ENCODE peak calls at places on chromosomes 13 and 19, in five cellular contexts. D is A549, W is fibroblast of lung, O is neural progenitor cell, K is osteoblast. F is an unnamed sample.

GRCh38 chr19:48962029-48962848 is 2.9 kb upstream of the FTL start:
- DNase-seq in D (peak; percentile 94), W (peak; percentile 42), O (no peak), K (peak; percentile 80), F (no peak)

GRCh38 chr19:50509366-50509765 is 1.6 kb downstream of the JOSD2 start:
- DNase-seq in D (no peak), W (no peak), O (no peak), K (no peak), F (no peak)

GRCh38 chr19:12995596-12996541 is 594 bp downstream of the NFIX start:
- DNase-seq in D (no peak), W (peak; percentile 36), O (no peak), K (peak; percentile 97), F (no peak)

GRCh38 chr13:78610381-78610883 is 7.1 kb upstream of the POU4F1 start:
- DNase-seq in D (no peak), W (peak; percentile 54), O (no peak), K (no peak), F (no peak)

GRCh38 chr13:113493315-113493951 is 2.9 kb upstream of the DCUN1D2 start:
- DNase-seq in D (peak; percentile 87), W (peak; percentile 98), O (no peak), K (peak; percentile 96), F (peak; percentile 20)

GRCh38 chr19:33646306-33646705 is 24.6 kb downstream of the CHST8 start:
- DNase-seq in D (no peak), W (no peak), O (no peak), K (no peak), F (no peak)

GRCh38 chr13:101455863-101456262 is 3.4 kb downstream of the ITGBL1 start:
- DNase-seq in D (peak; percentile 71), W (peak; percentile 91), O (no peak), K (peak; percentile 87), F (peak; percentile 85)

GRCh38 chr13:106357198-106357597 is 178.3 kb downstream of the EFNB2 start:
- DNase-seq in D (no peak), W (no peak), O (peak; percentile 16), K (peak; percentile 76), F (no peak)

GRCh38 chr13:30585748-30586262 is 31.9 kb upstream of the USPL1 start:
- DNase-seq in D (no peak), W (peak; percentile 54), O (no peak), K (no peak), F (peak; percentile 49)

GRCh38 chr13:98839826-98840769 is 87.6 kb upstream of the SLC15A1 start:
- DNase-seq in D (peak; percentile 62), W (peak; percentile 62), O (peak; percentile 85), K (no peak), F (peak; percentile 77)

GRCh38 chr13:72221276-72221962 is 354.4 kb upstream of the DACH1 start:
- DNase-seq in D (peak; percentile 24), W (no peak), O (peak; percentile 59), K (peak; percentile 8), F (peak; percentile 87)

GRCh38 chr13:23778007-23778687 is 111.1 kb downstream of the MIPEP start:
- DNase-seq in D (no peak), W (peak; percentile 96), O (no peak), K (no peak), F (no peak)

GRCh38 chr19:39032164-39032918 is at the start of gene FBXO27:
- DNase-seq in D (peak; percentile 37), W (no peak), O (peak; percentile 72), K (peak; percentile 86), F (peak; percentile 20)

GRCh38 chr19:13964776-13965175 is 12.5 kb downstream of the DCAF15 start:
- DNase-seq in D (no peak), W (peak; percentile 63), O (no peak), K (peak; percentile 92), F (no peak)

GRCh38 chr13:58955546-58956385 is 1208.0 kb downstream of the DIAPH3 start:
- DNase-seq in D (no peak), W (no peak), O (no peak), K (peak; percentile 30), F (no peak)

GRCh38 chr13:25046985-25047660 is 48.8 kb upstream of the PABPC3 start:
- DNase-seq in D (no peak), W (peak; percentile 8), O (peak; percentile 83), K (peak; percentile 67), F (peak; percentile 3)

GRCh38 chr19:498591-498950 is 2.3 kb downstream of the MADCAM1 start:
- DNase-seq in D (no peak), W (no peak), O (no peak), K (no peak), F (no peak)

GRCh38 chr19:38350883-38351282 is 15.3 kb downstream of the CATSPERG start:
- DNase-seq in D (no peak), W (no peak), O (no peak), K (no peak), F (no peak)

GRCh38 chr13:40189885-40190655 is 476.4 kb downstream of the FOXO1 start:
- DNase-seq in D (no peak), W (peak; percentile 24), O (peak; percentile 75), K (no peak), F (no peak)

GRCh38 chr19:30228726-30229523 is 143.3 kb upstream of the ZNF536 start:
- DNase-seq in D (peak; percentile 26), W (peak; percentile 11), O (peak; percentile 65), K (peak; percentile 86), F (no peak)

GRCh38 chr13:79810671-79811070 is 329.7 kb downstream of the NDFIP2 start:
- DNase-seq in D (peak; percentile 27), W (peak; percentile 3), O (peak; percentile 29), K (no peak), F (peak; percentile 18)

GRCh38 chr19:18590273-18591272 is 2.0 kb downstream of the REX1BD start:
- DNase-seq in D (peak; percentile 94), W (peak; percentile 47), O (peak; percentile 98), K (peak; percentile 86), F (no peak)

GRCh38 chr13:30735025-30735967 is at the start of gene ALOX5AP:
- DNase-seq in D (no peak), W (no peak), O (no peak), K (no peak), F (no peak)

GRCh38 chr19:40867701-40868100 is 14.3 kb downstream of the CYP2A7 start:
- DNase-seq in D (no peak), W (no peak), O (no peak), K (no peak), F (no peak)

GRCh38 chr13:46535822-46536221 is 17.1 kb upstream of the LRCH1 start:
- DNase-seq in D (no peak), W (peak; percentile 64), O (no peak), K (no peak), F (no peak)

GRCh38 chr13:87884874-87885273 is 213.7 kb downstream of the SLITRK5 start:
- DNase-seq in D (no peak), W (peak; percentile 79), O (peak; percentile 43), K (no peak), F (no peak)

GRCh38 chr13:49226613-49227012 is 6.5 kb downstream of the MLNR start:
- DNase-seq in D (no peak), W (no peak), O (no peak), K (no peak), F (no peak)
- H3K27ac ChIP-seq in D (no peak overlapping the region), W (no peak overlapping the region), O (no peak overlapping the region), K (no peak overlapping the region), F (no peak overlapping the region)

DNA sequence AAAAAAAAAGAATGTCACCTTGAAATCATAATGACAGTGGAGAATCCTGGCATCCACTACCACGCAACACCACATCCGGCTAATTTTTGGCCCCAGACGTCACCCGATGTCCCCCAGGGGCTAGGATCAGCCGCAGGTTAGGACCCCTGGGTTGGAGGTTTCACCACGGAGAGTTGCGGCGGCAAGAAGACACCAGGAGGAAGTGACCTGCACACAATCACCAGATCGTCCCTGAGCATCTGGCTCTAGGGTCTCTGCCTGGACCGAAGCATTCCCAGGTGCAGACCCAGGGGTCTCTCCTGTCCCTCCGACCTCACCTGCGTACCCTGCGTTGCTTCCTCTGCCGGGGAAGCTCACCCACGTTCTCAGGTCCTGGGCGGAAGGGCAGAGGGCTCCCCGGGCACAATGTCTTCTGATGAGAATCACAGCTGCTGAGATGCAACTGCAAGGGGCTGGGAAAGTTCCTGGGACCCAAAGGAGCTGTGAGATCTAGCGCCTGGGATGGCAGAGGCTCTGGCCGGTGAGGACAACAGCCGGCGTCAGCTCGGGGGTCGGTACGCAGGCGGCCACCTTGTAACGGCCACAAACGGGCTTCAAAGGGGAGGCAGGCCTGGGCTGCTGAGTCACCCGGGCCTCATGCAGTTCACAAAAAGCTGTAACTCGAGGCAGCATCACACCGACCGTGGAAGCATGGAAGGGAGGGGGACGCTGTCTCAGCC is 111.2 kb downstream of the GADD45B start:
- DNase-seq in D (no peak), W (peak; percentile 38), O (peak; percentile 30), K (peak; percentile 90), F (no peak)
- H3K4me2 ChIP-seq in D (peak overlapping the region; percentile 86), W (no peak overlapping the region), O (no peak overlapping the region), K (no peak overlapping the region), F (no peak overlapping the region)

DNA sequence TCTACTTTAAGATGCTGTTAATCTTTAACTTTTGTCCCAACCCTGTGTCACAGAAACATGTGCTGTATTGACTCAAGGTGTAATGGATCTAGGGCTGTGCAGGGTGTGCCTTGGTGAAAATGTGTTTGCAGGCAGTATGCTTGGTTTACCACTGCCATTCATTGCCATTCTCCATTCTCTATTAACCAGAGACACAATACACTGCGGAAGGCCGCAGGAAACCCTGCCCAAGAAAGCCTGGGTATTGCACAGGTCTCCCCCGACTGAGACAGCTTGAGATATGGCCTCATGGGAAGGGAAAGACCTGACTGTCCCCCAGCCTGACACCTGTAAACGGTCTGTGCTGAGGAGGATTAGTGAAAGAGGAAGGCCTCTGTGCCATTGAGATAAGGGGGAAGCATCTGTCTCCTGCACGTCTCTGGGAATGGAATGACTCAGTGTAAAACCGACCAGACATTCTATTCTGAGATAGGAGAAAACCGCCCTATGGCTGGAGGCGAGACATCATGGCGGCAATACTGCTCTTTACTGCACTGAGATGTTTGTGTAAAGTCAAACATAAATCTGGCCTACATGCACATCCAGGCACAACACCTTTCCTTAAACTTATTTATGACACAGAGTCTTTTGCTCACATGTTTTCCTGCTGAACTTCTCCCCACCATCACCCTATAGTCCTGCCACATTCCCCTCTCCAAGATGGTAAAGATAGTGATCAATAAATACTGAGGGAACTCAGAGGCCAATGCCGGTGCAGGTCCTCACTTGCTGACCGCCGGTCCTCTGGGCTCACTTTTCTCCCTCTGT is 13.1 kb upstream of the ZNF888 start:
- DNase-seq in D (no peak), W (no peak), O (no peak), K (no peak), F (peak; percentile 33)
- H3K27ac ChIP-seq in D (no peak overlapping the region), W (no peak overlapping the region), O (no peak overlapping the region), K (peak overlapping the region; percentile 67), F (peak overlapping the region; percentile 85)

GRCh38 chr19:7194566-7194965 is 99.6 kb downstream of the INSR start:
- DNase-seq in D (no peak), W (no peak), O (no peak), K (no peak), F (no peak)
- H3K4me2 ChIP-seq in D (no peak overlapping the region), W (no peak overlapping the region), O (no peak overlapping the region), K (no peak overlapping the region), F (no peak overlapping the region)